ENCODE peak calls at places on chromosome 3, in four cellular contexts. F is neural progenitor cell, U is RWPE2, D is A673. K is an unnamed sample.

GRCh38 chr3:129347446-129347845 is 68.8 kb downstream of the HMCES start:
- DNase-seq in F (no peak), U (no peak), D (no peak), K (no peak)

GRCh38 chr3:187110156-187110555 is 29.1 kb downstream of the RPL39L start:
- DNase-seq in F (no peak), U (no peak), D (no peak), K (no peak)

GRCh38 chr3:33877187-33877586 is 78.8 kb downstream of the PDCD6IP start:
- DNase-seq in F (no peak), U (no peak), D (no peak), K (no peak)

GRCh38 chr3:35664460-35664919 is 25.2 kb downstream of the ARPP21 start:
- DNase-seq in F (peak), U (peak), D (peak), K (no peak)

GRCh38 chr3:30770387-30770786 is 124.1 kb downstream of the GADL1 start:
- DNase-seq in F (no peak), U (peak), D (no peak), K (no peak)

GRCh38 chr3:9080165-9080564 is 116.9 kb upstream of the RAD18 start:
- DNase-seq in F (no peak), U (no peak), D (no peak), K (no peak)

GRCh38 chr3:120497318-120497717 is 46.5 kb upstream of the FSTL1 start:
- DNase-seq in F (no peak), U (no peak), D (peak), K (no peak)

GRCh38 chr3:142947799-142948575 is 15.5 kb downstream of the PAQR9 start:
- DNase-seq in F (no peak), U (no peak), D (peak), K (no peak)

DNA sequence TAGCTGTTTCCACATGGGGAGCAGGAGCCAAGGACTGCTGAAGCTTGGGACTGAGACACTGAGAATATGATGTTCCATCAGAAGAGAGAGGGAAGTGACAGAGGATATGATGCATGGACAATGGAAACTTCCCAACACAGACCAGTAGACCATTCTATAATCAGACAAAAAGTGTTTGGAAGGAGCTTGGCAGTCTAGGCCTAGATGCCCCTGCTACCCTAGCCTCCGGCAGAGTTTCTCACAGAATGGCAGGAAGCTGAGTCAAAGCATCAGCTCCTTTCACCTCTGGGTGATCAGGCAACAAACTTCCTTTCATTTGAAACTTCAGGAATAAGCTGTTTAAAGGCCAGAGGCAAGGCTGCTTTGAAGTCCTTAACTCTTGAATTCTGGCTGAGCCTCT is 222.0 kb downstream of the NEK10 start:
- DNase-seq in F (no peak), U (no peak), D (no peak), K (no peak)
- TF ChIP-seq CTCF in F (no peak), U (no peak), D (no peak), K (no peak)

GRCh38 chr3:17979248-17979647 is 236.8 kb upstream of the TBC1D5 start:
- DNase-seq in F (peak), U (no peak), D (peak), K (no peak)
- TF ChIP-seq CTCF in F (peak), U (no peak), D (peak), K (peak)

DNA sequence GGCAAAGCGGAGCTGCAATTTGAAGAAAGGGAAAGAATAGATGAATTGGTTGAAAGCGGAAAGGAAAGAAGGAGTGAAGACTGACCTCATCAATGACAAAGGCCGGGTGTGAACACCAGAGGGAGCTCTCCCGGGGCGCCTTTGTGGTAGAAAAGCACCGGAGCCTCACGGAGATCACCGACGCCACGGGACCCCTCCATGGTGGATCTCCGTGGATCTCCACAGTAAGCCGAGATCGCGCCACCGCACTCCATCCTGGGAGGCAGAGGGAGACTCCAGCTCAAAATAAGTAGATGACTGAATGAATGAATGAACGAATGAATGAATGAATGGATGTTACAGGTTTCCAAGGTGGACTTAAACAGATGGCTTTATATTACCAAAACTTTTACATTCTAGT is 25.0 kb downstream of the GPR160 start:
- DNase-seq in F (no peak), U (no peak), D (no peak), K (no peak)
- TF ChIP-seq CTCF in F (peak), U (peak), D (peak), K (no peak)

GRCh38 chr3:146638718-146639117 is 33.6 kb upstream of the PLSCR5 start:
- DNase-seq in F (no peak), U (no peak), D (peak), K (no peak)
- TF ChIP-seq CTCF in F (peak), U (peak), D (peak), K (peak)

DNA sequence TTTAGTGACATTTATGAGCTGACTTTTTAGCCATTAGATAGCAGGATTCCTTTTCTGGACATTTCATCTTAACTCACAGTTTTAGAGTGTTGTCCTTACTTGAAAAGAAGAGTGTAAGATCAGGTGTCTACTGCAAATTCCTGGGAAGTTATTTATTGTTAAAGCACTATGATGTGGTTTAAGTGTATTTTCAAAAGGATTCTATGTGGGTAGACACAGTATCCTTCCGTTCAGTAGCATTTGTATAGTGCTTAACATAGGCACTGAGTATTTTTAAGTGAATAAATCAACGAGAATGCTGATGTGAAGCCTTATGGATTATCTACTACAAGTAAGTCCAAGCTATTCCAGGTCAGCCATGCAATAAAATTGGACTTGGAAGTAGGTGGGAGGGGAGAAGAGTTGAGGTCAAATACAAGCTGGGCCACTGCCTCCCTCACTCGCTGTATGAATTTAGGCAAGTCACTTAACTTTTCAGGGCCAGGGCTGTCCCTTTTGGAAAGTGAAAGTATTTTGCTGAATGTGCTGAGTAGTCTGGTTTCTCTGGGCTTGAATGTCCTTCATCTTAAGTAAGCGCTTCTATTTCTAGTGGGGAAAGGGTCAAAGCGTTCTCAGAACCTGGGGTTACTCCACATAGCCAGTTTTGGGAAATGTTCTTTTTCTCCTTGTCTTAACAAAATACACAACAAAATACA is 48.6 kb downstream of the GAP43 start:
- DNase-seq in F (no peak), U (no peak), D (no peak), K (no peak)
- TF ChIP-seq CTCF in F (no peak), U (no peak), D (no peak), K (no peak)

DNA sequence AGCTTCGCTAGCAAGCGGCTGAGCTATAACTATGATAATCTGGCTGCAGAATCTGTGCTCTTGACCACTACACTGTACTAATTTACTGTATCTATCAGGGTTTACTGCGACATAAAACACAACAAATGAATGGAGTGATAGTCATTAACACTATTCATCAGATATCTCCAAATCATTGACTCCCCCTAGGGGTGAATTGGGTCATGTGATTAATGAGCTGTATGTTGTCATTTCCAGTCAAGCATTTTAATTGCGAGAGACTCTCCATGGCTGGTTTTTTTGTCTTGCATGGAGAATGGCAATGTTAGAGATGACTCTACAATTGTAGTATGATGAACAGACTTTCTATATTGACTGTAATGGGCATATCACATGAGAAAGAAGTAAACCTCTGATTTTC is 10.5 kb upstream of the TM4SF18 start:
- DNase-seq in F (peak), U (no peak), D (peak), K (no peak)
- TF ChIP-seq CTCF in F (peak), U (peak), D (peak), K (peak)